ENCODE peak calls at places on chromosomes 13 and 19, in ten cellular contexts. L is GM13977; Y is osteocyte; Q is fibroblast of the aortic adventitia; N is AG09319; F is cardiac muscle cell; O is transverse colon; D is CD8-positive, alpha-beta T cell; B is progenitor cell of endocrine pancreas; M is thoracic aorta. A is an unnamed sample.

GRCh38 chr13:100443998-100444328 is 144.6 kb downstream of the GGACT start:
- DNase-seq in L (no peak), Y (no peak), Q (no peak), N (no peak), F (no peak), O (no peak), D (no peak), B (no peak), M (no peak), A (no peak)

GRCh38 chr13:70568571-70568970 is 460.3 kb upstream of the KLHL1 start:
- DNase-seq in L (peak), Y (no peak), Q (peak), N (no peak), F (peak), O (no peak), D (no peak), B (no peak), M (no peak), A (no peak)

GRCh38 chr13:21663197-21663596 is 7.7 kb upstream of the FGF9 start:
- DNase-seq in L (no peak), Y (no peak), Q (no peak), N (no peak), F (no peak), O (peak), D (no peak), B (no peak), M (no peak), A (no peak)

GRCh38 chr19:632228-633067 is 889 bp downstream of the POLRMT start:
- DNase-seq in L (peak), Y (no peak), Q (peak), N (no peak), F (peak), O (peak), D (no peak), B (no peak), M (no peak), A (no peak)

GRCh38 chr13:98443329-98443728 is 133.6 kb downstream of the STK24 start:
- DNase-seq in L (no peak), Y (no peak), Q (peak), N (peak), F (peak), O (no peak), D (no peak), B (no peak), M (no peak), A (no peak)

GRCh38 chr19:27672309-27673047 is 1540.5 kb downstream of the UQCRFS1 start:
- DNase-seq in L (no peak), Y (peak), Q (no peak), N (no peak), F (no peak), O (no peak), D (no peak), B (no peak), M (no peak), A (peak)

GRCh38 chr13:89361909-89362308 is 1690.7 kb downstream of the SLITRK5 start:
- DNase-seq in L (no peak), Y (no peak), Q (peak), N (no peak), F (peak), O (no peak), D (no peak), B (no peak), M (no peak), A (no peak)

GRCh38 chr19:55601127-55601526 is 1.0 kb downstream of the ZNF524 start:
- DNase-seq in L (no peak), Y (no peak), Q (no peak), N (no peak), F (no peak), O (no peak), D (no peak), B (no peak), M (no peak), A (no peak)

GRCh38 chr13:35599385-35599784 is 122.9 kb upstream of the MAB21L1 start:
- DNase-seq in L (no peak), Y (no peak), Q (peak), N (no peak), F (peak), O (no peak), D (no peak), B (no peak), M (no peak), A (no peak)

GRCh38 chr13:76928456-76928855 is 19.9 kb upstream of the ACOD1 start:
- DNase-seq in L (no peak), Y (no peak), Q (no peak), N (no peak), F (no peak), O (no peak), D (no peak), B (no peak), M (no peak), A (no peak)

GRCh38 chr13:26548251-26548765 is 9.2 kb upstream of the WASF3 start:
- DNase-seq in L (no peak), Y (no peak), Q (no peak), N (no peak), F (no peak), O (no peak), D (no peak), B (no peak), M (no peak), A (no peak)

GRCh38 chr19:13152356-13152853 is 2.2 kb downstream of the IER2 start:
- DNase-seq in L (no peak), Y (no peak), Q (no peak), N (no peak), F (no peak), O (no peak), D (no peak), B (no peak), M (no peak), A (no peak)

GRCh38 chr19:13153627-13154240 is 3.5 kb downstream of the IER2 start:
- DNase-seq in L (peak), Y (no peak), Q (peak), N (no peak), F (peak), O (peak), D (peak), B (peak), M (no peak), A (no peak)

GRCh38 chr19:13151605-13152355 is 1.6 kb downstream of the IER2 start:
- DNase-seq in L (peak), Y (peak), Q (peak), N (peak), F (peak), O (peak), D (peak), B (peak), M (peak), A (peak)

GRCh38 chr19:13154241-13154778 is 4.1 kb downstream of the IER2 start:
- DNase-seq in L (peak), Y (no peak), Q (peak), N (peak), F (peak), O (peak), D (peak), B (peak), M (peak), A (no peak)

DNA sequence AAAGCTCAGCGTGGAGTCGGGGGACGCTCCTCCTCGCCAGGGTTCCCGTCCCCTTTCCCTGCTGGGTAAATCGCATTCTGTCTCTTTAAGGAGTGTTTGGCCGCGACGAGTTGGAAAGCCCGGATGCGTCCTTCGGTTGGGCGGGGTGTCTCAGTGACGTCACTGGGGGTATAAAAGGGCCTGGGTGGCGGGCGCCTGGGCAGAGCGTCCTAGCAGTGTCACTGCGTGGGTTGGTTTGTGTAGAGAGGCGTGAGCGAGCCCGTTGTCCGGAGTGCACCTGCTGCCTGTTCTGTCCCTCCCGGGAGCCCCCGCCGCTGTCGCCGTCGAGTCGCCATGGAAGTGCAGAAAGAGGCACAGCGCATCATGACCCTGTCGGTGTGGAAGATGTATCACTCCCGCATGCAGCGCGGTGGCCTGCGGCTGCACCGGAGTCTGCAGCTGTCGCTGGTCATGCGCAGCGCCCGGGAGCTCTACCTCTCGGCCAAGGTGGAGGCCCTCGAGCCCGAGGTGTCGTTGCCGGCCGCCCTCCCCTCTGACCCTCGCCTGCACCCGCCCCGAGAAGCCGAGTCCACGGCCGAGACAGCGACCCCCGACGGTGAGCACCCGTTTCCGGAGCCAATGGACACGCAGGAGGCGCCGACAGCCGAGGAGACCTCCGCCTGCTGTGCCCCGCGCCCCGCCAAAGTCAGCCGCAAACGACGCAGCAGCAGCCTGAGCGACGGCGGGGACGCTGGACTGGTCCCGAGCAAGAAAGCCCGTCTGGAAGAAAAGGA is 2.8 kb downstream of the IER2 start:
- DNase-seq in L (peak), Y (peak), Q (peak), N (peak), F (peak), O (peak), D (peak), B (peak), M (peak), A (peak)
- TF ChIP-seq CTCF in L (peak), Y (peak), Q (no peak), N (peak), F (no peak), O (peak), D (no peak), B (peak), M (no peak), A (peak)

GRCh38 chr19:48418317-48419064 is 25.0 kb downstream of the GRIN2D start:
- DNase-seq in L (no peak), Y (no peak), Q (no peak), N (no peak), F (peak), O (no peak), D (no peak), B (no peak), M (no peak), A (no peak)
- TF ChIP-seq CTCF in L (peak), Y (peak), Q (no peak), N (no peak), F (no peak), O (no peak), D (no peak), B (no peak), M (no peak), A (no peak)

DNA sequence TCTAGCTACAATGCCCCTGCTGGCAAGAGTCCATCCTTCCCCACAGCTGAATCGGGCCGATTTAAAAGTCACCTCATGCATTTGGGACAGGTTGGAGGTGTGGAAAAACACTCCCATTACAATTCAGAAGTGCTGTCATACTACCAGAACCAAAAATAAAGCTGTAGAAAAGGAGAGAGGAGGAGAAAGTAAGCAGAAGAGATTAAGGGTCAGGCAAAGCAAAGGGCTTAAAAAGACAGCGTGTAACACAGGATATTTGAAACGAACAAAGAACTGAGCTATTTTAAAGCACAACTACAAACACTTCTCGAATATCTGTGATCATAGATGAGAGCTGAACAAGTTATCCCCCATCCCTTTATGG is 90.4 kb downstream of the FGF14 start:
- DNase-seq in L (no peak), Y (no peak), Q (no peak), N (no peak), F (no peak), O (no peak), D (no peak), B (no peak), M (no peak), A (no peak)
- TF ChIP-seq CTCF in L (no peak), Y (no peak), Q (no peak), N (no peak), F (no peak), O (no peak), D (no peak), B (no peak), M (no peak), A (no peak)

GRCh38 chr13:46994492-46994891 is 97.6 kb upstream of the HTR2A start:
- DNase-seq in L (no peak), Y (no peak), Q (no peak), N (no peak), F (no peak), O (no peak), D (no peak), B (no peak), M (no peak), A (no peak)

GRCh38 chr13:46995874-46996273 is 99.0 kb upstream of the HTR2A start:
- DNase-seq in L (peak), Y (no peak), Q (no peak), N (no peak), F (no peak), O (no peak), D (no peak), B (no peak), M (no peak), A (no peak)

GRCh38 chr13:46996316-46996715 is 99.5 kb upstream of the HTR2A start:
- DNase-seq in L (no peak), Y (no peak), Q (no peak), N (no peak), F (no peak), O (no peak), D (no peak), B (no peak), M (no peak), A (no peak)

GRCh38 chr13:46992383-46992952 is 95.6 kb upstream of the HTR2A start:
- DNase-seq in L (no peak), Y (no peak), Q (peak), N (no peak), F (peak), O (no peak), D (no peak), B (no peak), M (no peak), A (no peak)
- TF ChIP-seq CTCF in L (peak), Y (peak), Q (peak), N (peak), F (peak), O (no peak), D (no peak), B (peak), M (no peak), A (peak)

GRCh38 chr13:33147832-33148231 is 131.6 kb downstream of the KL start:
- DNase-seq in L (no peak), Y (no peak), Q (no peak), N (no peak), F (no peak), O (no peak), D (no peak), B (no peak), M (no peak), A (no peak)

GRCh38 chr13:33150146-33150545 is 133.9 kb downstream of the KL start:
- DNase-seq in L (no peak), Y (no peak), Q (peak), N (no peak), F (peak), O (no peak), D (no peak), B (no peak), M (no peak), A (no peak)

GRCh38 chr13:33152389-33152788 is 133.2 kb downstream of the STARD13 start:
- DNase-seq in L (no peak), Y (no peak), Q (no peak), N (no peak), F (no peak), O (no peak), D (no peak), B (no peak), M (no peak), A (no peak)

GRCh38 chr13:33153421-33154381 is 131.9 kb downstream of the STARD13 start:
- DNase-seq in L (no peak), Y (peak), Q (peak), N (no peak), F (peak), O (peak), D (no peak), B (no peak), M (peak), A (no peak)

GRCh38 chr13:33150662-33151061 is 134.4 kb downstream of the KL start:
- DNase-seq in L (no peak), Y (no peak), Q (no peak), N (no peak), F (no peak), O (no peak), D (no peak), B (no peak), M (no peak), A (no peak)
- TF ChIP-seq CTCF in L (no peak), Y (no peak), Q (no peak), N (no peak), F (no peak), O (no peak), D (no peak), B (no peak), M (no peak), A (no peak)

GRCh38 chr19:57632987-57633831 is at the start of gene ZNF211:
- DNase-seq in L (peak), Y (peak), Q (peak), N (peak), F (peak), O (peak), D (peak), B (peak), M (peak), A (peak)
- TF ChIP-seq CTCF in L (peak), Y (no peak), Q (no peak), N (no peak), F (no peak), O (no peak), D (no peak), B (no peak), M (no peak), A (peak)

DNA sequence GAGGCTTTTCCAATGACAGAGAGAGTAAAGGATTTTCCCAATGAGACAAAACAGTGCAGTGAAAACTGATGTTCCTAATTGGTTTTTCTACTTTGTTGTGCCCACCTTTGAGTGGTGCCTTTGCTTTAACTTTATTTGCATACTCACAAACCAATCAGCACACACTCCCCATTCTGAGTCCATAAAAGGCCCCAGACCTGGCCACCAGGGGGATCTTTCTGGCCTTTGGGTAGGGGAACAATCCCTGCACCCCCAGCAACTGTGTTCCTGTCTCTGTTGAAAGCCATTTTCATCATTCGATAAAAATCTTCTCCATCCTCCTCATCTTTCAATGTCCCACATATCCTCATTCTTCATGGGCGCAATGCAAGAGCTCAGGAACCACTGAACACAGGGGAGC is 252.8 kb downstream of the B3GLCT start:
- DNase-seq in L (no peak), Y (no peak), Q (no peak), N (no peak), F (no peak), O (no peak), D (no peak), B (no peak), M (no peak), A (no peak)
- TF ChIP-seq CTCF in L (no peak), Y (no peak), Q (no peak), N (no peak), F (no peak), O (no peak), D (no peak), B (no peak), M (no peak), A (no peak)

GRCh38 chr13:44573071-44573470 is 3.1 kb downstream of the TSC22D1 start:
- DNase-seq in L (no peak), Y (peak), Q (no peak), N (no peak), F (no peak), O (no peak), D (no peak), B (no peak), M (no peak), A (no peak)
- TF ChIP-seq CTCF in L (no peak), Y (no peak), Q (no peak), N (no peak), F (no peak), O (no peak), D (no peak), B (no peak), M (no peak), A (peak)

DNA sequence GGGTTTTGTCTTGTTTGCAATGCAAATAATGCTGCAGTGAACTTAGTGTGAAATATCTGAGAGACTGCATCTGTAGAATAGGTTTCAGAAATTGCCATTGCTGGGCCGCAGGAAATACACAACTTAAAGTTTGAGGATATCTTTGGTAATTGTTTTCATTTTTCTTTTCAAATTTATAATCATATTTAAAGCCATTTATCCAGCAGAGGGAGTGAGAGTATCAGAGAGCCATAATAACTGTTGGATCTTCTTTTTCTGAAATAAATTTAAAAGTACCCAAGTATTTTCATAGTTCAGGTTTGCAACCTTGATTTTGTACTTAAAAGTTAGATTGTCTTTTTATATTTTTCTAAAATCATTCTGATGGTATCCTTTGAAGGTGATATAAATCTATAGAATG is 99.4 kb downstream of the ZMYM2 start:
- DNase-seq in L (no peak), Y (no peak), Q (peak), N (no peak), F (no peak), O (no peak), D (no peak), B (no peak), M (no peak), A (no peak)
- TF ChIP-seq CTCF in L (no peak), Y (peak), Q (peak), N (no peak), F (no peak), O (no peak), D (no peak), B (no peak), M (no peak), A (peak)